ENCODE peak calls at places on chromosomes 16 and 17, in nine cellular contexts. One of them, this sample, is unnamed.

GRCh38 chr17:72527819-72528218 is 407.0 kb downstream of the SOX9 start:
- DNase-seq in adrenal gland: no peak
- DNase-seq in astrocyte of the spinal cord: no peak
- DNase-seq in Peyer's patch: no peak
- DNase-seq in right lobe of liver: no peak
- DNase-seq in foreskin keratinocyte: no peak
- DNase-seq in HL-60: no peak
- DNase-seq in uterus: no peak
- DNase-seq in tibial nerve: no peak
- DNase-seq in this sample: no peak

GRCh38 chr17:61635913-61636432 is 45.0 kb upstream of the NACA2 start:
- DNase-seq in adrenal gland: peak
- DNase-seq in astrocyte of the spinal cord: peak
- DNase-seq in Peyer's patch: no peak
- DNase-seq in right lobe of liver: peak
- DNase-seq in foreskin keratinocyte: peak
- DNase-seq in HL-60: peak
- DNase-seq in uterus: no peak
- DNase-seq in tibial nerve: peak
- DNase-seq in this sample: no peak

GRCh38 chr16:31435341-31436220 is 7.0 kb downstream of the ZNF843 start:
- DNase-seq in adrenal gland: no peak
- DNase-seq in astrocyte of the spinal cord: no peak
- DNase-seq in Peyer's patch: peak
- DNase-seq in right lobe of liver: no peak
- DNase-seq in foreskin keratinocyte: peak
- DNase-seq in HL-60: no peak
- DNase-seq in uterus: no peak
- DNase-seq in tibial nerve: no peak
- DNase-seq in this sample: no peak

GRCh38 chr17:81545160-81545949 is 6.8 kb downstream of the FAAP100 start:
- DNase-seq in adrenal gland: no peak
- DNase-seq in astrocyte of the spinal cord: no peak
- DNase-seq in Peyer's patch: no peak
- DNase-seq in right lobe of liver: no peak
- DNase-seq in foreskin keratinocyte: no peak
- DNase-seq in HL-60: no peak
- DNase-seq in uterus: no peak
- DNase-seq in tibial nerve: no peak
- DNase-seq in this sample: no peak

GRCh38 chr17:31549525-31550388 is 158.3 kb downstream of the RAB11FIP4 start:
- DNase-seq in adrenal gland: peak
- DNase-seq in astrocyte of the spinal cord: peak
- DNase-seq in Peyer's patch: peak
- DNase-seq in right lobe of liver: peak
- DNase-seq in foreskin keratinocyte: peak
- DNase-seq in HL-60: peak
- DNase-seq in uterus: peak
- DNase-seq in tibial nerve: peak
- DNase-seq in this sample: peak

GRCh38 chr17:74137416-74137815 is 66.1 kb upstream of the RPL38 start:
- DNase-seq in adrenal gland: no peak
- DNase-seq in astrocyte of the spinal cord: no peak
- DNase-seq in Peyer's patch: no peak
- DNase-seq in right lobe of liver: no peak
- DNase-seq in foreskin keratinocyte: no peak
- DNase-seq in HL-60: no peak
- DNase-seq in uterus: no peak
- DNase-seq in tibial nerve: no peak
- DNase-seq in this sample: no peak

GRCh38 chr17:49734666-49735490 is 27.1 kb upstream of the SLC35B1 start:
- DNase-seq in adrenal gland: no peak
- DNase-seq in astrocyte of the spinal cord: no peak
- DNase-seq in Peyer's patch: no peak
- DNase-seq in right lobe of liver: no peak
- DNase-seq in foreskin keratinocyte: no peak
- DNase-seq in HL-60: peak
- DNase-seq in uterus: no peak
- DNase-seq in tibial nerve: no peak
- DNase-seq in this sample: no peak

GRCh38 chr17:66695098-66695497 is 139.8 kb upstream of the CACNG5 start:
- DNase-seq in adrenal gland: no peak
- DNase-seq in astrocyte of the spinal cord: no peak
- DNase-seq in Peyer's patch: no peak
- DNase-seq in right lobe of liver: no peak
- DNase-seq in foreskin keratinocyte: no peak
- DNase-seq in HL-60: no peak
- DNase-seq in uterus: no peak
- DNase-seq in tibial nerve: no peak
- DNase-seq in this sample: no peak

GRCh38 chr16:13316008-13316407 is 414.6 kb downstream of the SHISA9 start:
- DNase-seq in adrenal gland: no peak
- DNase-seq in astrocyte of the spinal cord: peak
- DNase-seq in Peyer's patch: no peak
- DNase-seq in right lobe of liver: no peak
- DNase-seq in foreskin keratinocyte: peak
- DNase-seq in HL-60: no peak
- DNase-seq in uterus: no peak
- DNase-seq in tibial nerve: no peak
- DNase-seq in this sample: no peak

GRCh38 chr17:10357768-10358167 is 15.0 kb downstream of the MYH13 start:
- DNase-seq in adrenal gland: no peak
- DNase-seq in astrocyte of the spinal cord: no peak
- DNase-seq in Peyer's patch: no peak
- DNase-seq in right lobe of liver: no peak
- DNase-seq in foreskin keratinocyte: no peak
- DNase-seq in HL-60: no peak
- DNase-seq in uterus: no peak
- DNase-seq in tibial nerve: no peak
- DNase-seq in this sample: no peak
- TF ChIP-seq CTCF in adrenal gland: peak
- TF ChIP-seq CTCF in astrocyte of the spinal cord: peak
- TF ChIP-seq CTCF in Peyer's patch: peak
- TF ChIP-seq CTCF in right lobe of liver: peak
- TF ChIP-seq CTCF in foreskin keratinocyte: peak
- TF ChIP-seq CTCF in HL-60: peak
- TF ChIP-seq CTCF in uterus: peak
- TF ChIP-seq CTCF in tibial nerve: no peak
- TF ChIP-seq CTCF in this sample: no peak

GRCh38 chr17:17400566-17401184 is 76.1 kb upstream of the MED9 start:
- DNase-seq in adrenal gland: no peak
- DNase-seq in astrocyte of the spinal cord: no peak
- DNase-seq in Peyer's patch: no peak
- DNase-seq in right lobe of liver: no peak
- DNase-seq in foreskin keratinocyte: no peak
- DNase-seq in HL-60: no peak
- DNase-seq in uterus: no peak
- DNase-seq in tibial nerve: no peak
- DNase-seq in this sample: no peak

GRCh38 chr17:17398928-17399926 is 77.6 kb upstream of the MED9 start:
- DNase-seq in adrenal gland: no peak
- DNase-seq in astrocyte of the spinal cord: no peak
- DNase-seq in Peyer's patch: no peak
- DNase-seq in right lobe of liver: no peak
- DNase-seq in foreskin keratinocyte: no peak
- DNase-seq in HL-60: no peak
- DNase-seq in uterus: no peak
- DNase-seq in tibial nerve: peak
- DNase-seq in this sample: no peak

GRCh38 chr17:17402558-17402957 is 74.2 kb upstream of the MED9 start:
- DNase-seq in adrenal gland: no peak
- DNase-seq in astrocyte of the spinal cord: no peak
- DNase-seq in Peyer's patch: no peak
- DNase-seq in right lobe of liver: no peak
- DNase-seq in foreskin keratinocyte: peak
- DNase-seq in HL-60: no peak
- DNase-seq in uterus: no peak
- DNase-seq in tibial nerve: no peak
- DNase-seq in this sample: no peak

GRCh38 chr17:17400070-17400469 is 76.7 kb upstream of the MED9 start:
- DNase-seq in adrenal gland: no peak
- DNase-seq in astrocyte of the spinal cord: no peak
- DNase-seq in Peyer's patch: no peak
- DNase-seq in right lobe of liver: no peak
- DNase-seq in foreskin keratinocyte: no peak
- DNase-seq in HL-60: no peak
- DNase-seq in uterus: no peak
- DNase-seq in tibial nerve: no peak
- DNase-seq in this sample: no peak

DNA sequence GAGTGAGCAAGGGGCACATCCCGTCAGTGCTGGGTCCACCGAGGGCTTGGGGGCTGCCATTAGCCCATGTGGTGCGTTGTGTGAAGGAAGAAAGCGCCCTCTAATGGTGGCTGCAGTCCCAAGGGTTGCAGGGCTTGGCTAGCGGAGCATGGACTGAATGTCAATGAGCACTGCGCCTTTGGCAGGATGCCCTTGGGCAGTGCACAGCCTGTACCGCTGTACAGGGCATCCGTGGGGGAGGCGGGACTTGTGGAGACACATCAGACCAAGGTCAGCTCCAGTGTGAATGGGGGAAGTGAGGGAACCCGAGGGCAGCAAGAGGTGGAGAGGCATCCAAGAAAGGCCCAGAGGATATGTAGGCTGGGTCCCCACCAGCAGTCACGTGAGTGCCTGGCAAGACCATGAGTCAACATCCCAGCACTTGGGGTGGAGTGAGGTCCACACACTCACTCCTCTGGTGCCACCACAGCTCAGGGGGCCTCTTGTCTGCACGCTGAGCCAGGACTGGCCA is 75.5 kb upstream of the MED9 start:
- DNase-seq in adrenal gland: no peak
- DNase-seq in astrocyte of the spinal cord: no peak
- DNase-seq in Peyer's patch: no peak
- DNase-seq in right lobe of liver: peak
- DNase-seq in foreskin keratinocyte: no peak
- DNase-seq in HL-60: no peak
- DNase-seq in uterus: no peak
- DNase-seq in tibial nerve: no peak
- DNase-seq in this sample: peak
- TF ChIP-seq CTCF in adrenal gland: no peak
- TF ChIP-seq CTCF in astrocyte of the spinal cord: no peak
- TF ChIP-seq CTCF in Peyer's patch: no peak
- TF ChIP-seq CTCF in right lobe of liver: peak
- TF ChIP-seq CTCF in foreskin keratinocyte: peak
- TF ChIP-seq CTCF in HL-60: no peak
- TF ChIP-seq CTCF in uterus: no peak
- TF ChIP-seq CTCF in tibial nerve: no peak
- TF ChIP-seq CTCF in this sample: no peak

DNA sequence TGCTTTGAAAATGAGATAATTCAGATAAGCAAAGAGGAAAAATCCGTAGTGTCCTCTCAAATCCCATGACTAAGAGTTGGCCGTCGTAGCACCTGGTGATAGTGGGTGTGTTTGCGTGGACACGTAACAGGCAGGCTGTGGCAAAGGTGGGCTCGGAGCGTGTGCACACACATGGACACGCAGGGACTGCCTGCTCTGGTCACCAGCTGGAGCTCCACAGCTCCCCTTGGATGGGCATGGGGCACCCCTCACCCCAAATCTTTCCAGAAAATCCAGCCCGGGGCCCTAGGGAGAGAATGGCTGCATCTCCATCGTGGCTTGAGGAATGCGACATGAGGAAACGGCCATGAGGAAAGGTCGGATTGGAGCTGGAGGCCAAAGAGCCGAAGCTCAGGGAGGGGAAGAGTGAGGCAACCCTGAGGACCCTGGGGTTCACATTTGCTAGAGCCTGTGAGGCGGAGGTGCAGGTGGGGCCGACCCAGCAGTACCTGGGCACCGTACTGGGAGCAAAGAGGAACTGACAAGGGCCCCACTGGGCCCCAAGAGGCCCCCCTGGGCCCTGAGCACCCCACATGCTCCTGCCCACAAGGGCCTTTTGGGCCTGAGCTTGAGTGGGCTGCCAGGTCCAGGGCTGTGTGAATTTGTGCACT is 51.6 kb downstream of the DNAH17 start:
- DNase-seq in adrenal gland: no peak
- DNase-seq in astrocyte of the spinal cord: no peak
- DNase-seq in Peyer's patch: no peak
- DNase-seq in right lobe of liver: no peak
- DNase-seq in foreskin keratinocyte: no peak
- DNase-seq in HL-60: no peak
- DNase-seq in uterus: no peak
- DNase-seq in tibial nerve: no peak
- DNase-seq in this sample: no peak
- TF ChIP-seq CTCF in adrenal gland: no peak
- TF ChIP-seq CTCF in astrocyte of the spinal cord: no peak
- TF ChIP-seq CTCF in Peyer's patch: no peak
- TF ChIP-seq CTCF in right lobe of liver: no peak
- TF ChIP-seq CTCF in foreskin keratinocyte: no peak
- TF ChIP-seq CTCF in HL-60: no peak
- TF ChIP-seq CTCF in uterus: no peak
- TF ChIP-seq CTCF in tibial nerve: no peak
- TF ChIP-seq CTCF in this sample: no peak

GRCh38 chr17:27603870-27604794 is 26.9 kb upstream of the LGALS9 start:
- DNase-seq in adrenal gland: no peak
- DNase-seq in astrocyte of the spinal cord: no peak
- DNase-seq in Peyer's patch: no peak
- DNase-seq in right lobe of liver: no peak
- DNase-seq in foreskin keratinocyte: no peak
- DNase-seq in HL-60: no peak
- DNase-seq in uterus: no peak
- DNase-seq in tibial nerve: no peak
- DNase-seq in this sample: no peak

GRCh38 chr17:27602721-27603445 is 28.1 kb upstream of the LGALS9 start:
- DNase-seq in adrenal gland: peak
- DNase-seq in astrocyte of the spinal cord: peak
- DNase-seq in Peyer's patch: peak
- DNase-seq in right lobe of liver: peak
- DNase-seq in foreskin keratinocyte: peak
- DNase-seq in HL-60: peak
- DNase-seq in uterus: peak
- DNase-seq in tibial nerve: peak
- DNase-seq in this sample: peak

GRCh38 chr17:27601975-27602302 is 29.0 kb upstream of the LGALS9 start:
- DNase-seq in adrenal gland: no peak
- DNase-seq in astrocyte of the spinal cord: no peak
- DNase-seq in Peyer's patch: no peak
- DNase-seq in right lobe of liver: no peak
- DNase-seq in foreskin keratinocyte: no peak
- DNase-seq in HL-60: no peak
- DNase-seq in uterus: no peak
- DNase-seq in tibial nerve: no peak
- DNase-seq in this sample: no peak

GRCh38 chr17:27605409-27605808 is 25.6 kb upstream of the LGALS9 start:
- DNase-seq in adrenal gland: no peak
- DNase-seq in astrocyte of the spinal cord: no peak
- DNase-seq in Peyer's patch: no peak
- DNase-seq in right lobe of liver: no peak
- DNase-seq in foreskin keratinocyte: no peak
- DNase-seq in HL-60: no peak
- DNase-seq in uterus: no peak
- DNase-seq in tibial nerve: no peak
- DNase-seq in this sample: no peak

DNA sequence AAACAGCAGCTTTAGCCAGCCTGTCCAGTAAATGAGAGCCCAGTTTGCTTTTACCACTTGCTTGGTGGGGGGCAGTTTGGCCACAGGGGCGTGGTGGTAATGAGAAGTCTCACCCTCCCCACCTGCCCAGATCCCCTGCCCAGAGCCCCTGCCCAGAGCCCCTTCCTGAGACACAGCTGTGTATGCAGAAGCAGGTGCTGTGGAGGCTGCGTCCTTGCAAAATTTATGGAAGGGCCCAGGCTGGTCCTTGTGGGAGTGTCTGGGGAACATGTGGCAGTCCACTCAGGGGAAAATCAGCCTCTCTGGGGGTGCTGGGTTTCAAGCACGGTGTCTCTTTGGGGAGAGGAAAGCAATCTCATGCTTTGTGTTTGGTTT is 27.6 kb upstream of the LGALS9 start:
- DNase-seq in adrenal gland: no peak
- DNase-seq in astrocyte of the spinal cord: no peak
- DNase-seq in Peyer's patch: no peak
- DNase-seq in right lobe of liver: no peak
- DNase-seq in foreskin keratinocyte: no peak
- DNase-seq in HL-60: no peak
- DNase-seq in uterus: no peak
- DNase-seq in tibial nerve: no peak
- DNase-seq in this sample: no peak
- TF ChIP-seq CTCF in adrenal gland: no peak
- TF ChIP-seq CTCF in astrocyte of the spinal cord: no peak
- TF ChIP-seq CTCF in Peyer's patch: no peak
- TF ChIP-seq CTCF in right lobe of liver: no peak
- TF ChIP-seq CTCF in foreskin keratinocyte: no peak
- TF ChIP-seq CTCF in HL-60: no peak
- TF ChIP-seq CTCF in uterus: no peak
- TF ChIP-seq CTCF in tibial nerve: peak
- TF ChIP-seq CTCF in this sample: peak